ENCODE peak calls at places on chromosomes 6 and 20, in four cellular contexts. C, O, F and A are unnamed samples.

GRCh38 chr6:48597951-48598350 is 487.0 kb upstream of the PTCHD4 start:
- DNase-seq in C (no peak), O (no peak), F (no peak), A (no peak)

GRCh38 chr6:4399656-4400055 is 264.3 kb upstream of the ECI2 start:
- DNase-seq in C (no peak), O (no peak), F (no peak), A (no peak)

GRCh38 chr6:168034537-168034936 is 37.1 kb downstream of the KIF25 start:
- DNase-seq in C (no peak), O (no peak), F (no peak), A (no peak)

GRCh38 chr6:158372570-158372969 is 60.3 kb downstream of the TULP4 start:
- DNase-seq in C (no peak), O (no peak), F (no peak), A (no peak)

GRCh38 chr6:40899684-40900155 is 139.3 kb downstream of the UNC5CL start:
- DNase-seq in C (no peak), O (no peak), F (peak), A (no peak)

GRCh38 chr6:81589465-81590313 is 162.8 kb downstream of the TENT5A start:
- DNase-seq in C (no peak), O (no peak), F (no peak), A (no peak)

GRCh38 chr20:24470782-24471582 is 1.6 kb downstream of the SYNDIG1 start:
- DNase-seq in C (no peak), O (peak), F (no peak), A (peak)

GRCh38 chr6:139449611-139450000 is 75.2 kb upstream of the CITED2 start:
- DNase-seq in C (peak), O (no peak), F (no peak), A (peak)

GRCh38 chr20:50575869-50576720 is 65.9 kb downstream of the PTPN1 start:
- DNase-seq in C (peak), O (peak), F (no peak), A (peak)

GRCh38 chr6:149218471-149218870 is 99.0 kb upstream of the TAB2 start:
- DNase-seq in C (no peak), O (no peak), F (no peak), A (no peak)

GRCh38 chr6:5457983-5458683 is 196.8 kb downstream of the FARS2 start:
- DNase-seq in C (no peak), O (no peak), F (no peak), A (no peak)

GRCh38 chr20:4472906-4473305 is 248.8 kb upstream of the PRND start:
- DNase-seq in C (no peak), O (no peak), F (no peak), A (no peak)

GRCh38 chr6:124738496-124738895 is 223.7 kb upstream of the RNF217 start:
- DNase-seq in C (no peak), O (no peak), F (no peak), A (no peak)

GRCh38 chr6:71406871-71407860 is 118.6 kb downstream of the OGFRL1 start:
- DNase-seq in C (no peak), O (peak), F (no peak), A (peak)

GRCh38 chr20:49713779-49714712 is at the start of gene B4GALT5:
- DNase-seq in C (peak), O (peak), F (peak), A (peak)

GRCh38 chr6:123909989-123910388 is 106.3 kb downstream of the NKAIN2 start:
- DNase-seq in C (no peak), O (no peak), F (no peak), A (no peak)

GRCh38 chr20:14401479-14402138 is 64.2 kb upstream of the FLRT3 start:
- DNase-seq in C (no peak), O (no peak), F (no peak), A (no peak)

GRCh38 chr20:33915726-33916331 is 77.9 kb upstream of the RALY start:
- DNase-seq in C (no peak), O (peak), F (no peak), A (peak)

GRCh38 chr20:52191132-52191435 is 495 bp downstream of the ZFP64 start:
- DNase-seq in C (peak), O (no peak), F (no peak), A (no peak)

GRCh38 chr6:82917346-82918064 is 148.1 kb downstream of the UBE3D start:
- DNase-seq in C (peak), O (no peak), F (no peak), A (no peak)

GRCh38 chr20:33516882-33517281 is 27.0 kb downstream of the CBFA2T2 start:
- DNase-seq in C (peak), O (no peak), F (no peak), A (peak)

GRCh38 chr6:167877994-167878779 is 51.5 kb downstream of the AFDN start:
- DNase-seq in C (no peak), O (no peak), F (no peak), A (no peak)

GRCh38 chr20:25247100-25247665 is 702 bp upstream of the PYGB start:
- DNase-seq in C (peak), O (peak), F (no peak), A (peak)

GRCh38 chr6:28003661-28004060 is 46.6 kb downstream of the OR2B6 start:
- DNase-seq in C (no peak), O (no peak), F (no peak), A (peak)

GRCh38 chr6:28004350-28005123 is 47.5 kb downstream of the OR2B6 start:
- DNase-seq in C (no peak), O (no peak), F (no peak), A (no peak)

GRCh38 chr6:28005975-28006374 is 48.9 kb downstream of the OR2B6 start:
- DNase-seq in C (no peak), O (no peak), F (no peak), A (peak)

GRCh38 chr6:28003059-28003458 is 46.0 kb downstream of the OR2B6 start:
- DNase-seq in C (no peak), O (no peak), F (no peak), A (no peak)

DNA sequence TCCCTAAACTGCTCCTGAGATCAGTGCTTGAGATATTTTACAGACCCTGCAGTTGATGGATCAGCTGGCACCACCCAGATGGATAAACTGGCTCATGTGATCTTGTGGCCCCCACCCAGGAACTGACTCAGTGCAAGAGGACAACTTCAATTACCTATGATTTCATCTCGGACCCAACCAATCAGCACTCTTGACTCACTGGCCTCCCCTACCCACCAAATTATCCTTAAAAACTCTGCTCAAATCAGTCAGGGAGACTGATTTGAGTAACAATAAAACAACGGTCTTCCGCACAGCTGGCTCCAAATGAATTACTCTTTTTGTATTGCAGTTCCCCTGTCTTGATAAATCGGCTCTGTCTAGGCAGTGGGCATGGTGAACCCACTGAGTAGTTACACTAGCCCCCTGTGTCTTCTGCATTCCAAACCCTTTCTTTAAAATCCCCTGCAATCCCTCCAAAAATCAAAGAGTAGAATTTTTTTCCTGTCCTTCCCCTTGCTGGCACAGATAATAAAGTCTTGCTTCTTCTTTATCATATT is 48.2 kb downstream of the OR2B6 start:
- DNase-seq in C (no peak), O (no peak), F (no peak), A (no peak)
- H3K27ac ChIP-seq in C (no peak), O (peak), F (no peak), A (no peak)

GRCh38 chr20:58112017-58112781 is 116.3 kb downstream of the ANKRD60 start:
- DNase-seq in C (peak), O (peak), F (no peak), A (no peak)
- H3K56ac ChIP-seq in C (no peak), O (no peak), F (no peak), A (no peak)

GRCh38 chr20:47353224-47353696 is 3.2 kb downstream of the ZMYND8 start:
- DNase-seq in C (no peak), O (no peak), F (no peak), A (no peak)
- H3K27ac ChIP-seq in C (peak), O (peak), F (peak), A (peak)

DNA sequence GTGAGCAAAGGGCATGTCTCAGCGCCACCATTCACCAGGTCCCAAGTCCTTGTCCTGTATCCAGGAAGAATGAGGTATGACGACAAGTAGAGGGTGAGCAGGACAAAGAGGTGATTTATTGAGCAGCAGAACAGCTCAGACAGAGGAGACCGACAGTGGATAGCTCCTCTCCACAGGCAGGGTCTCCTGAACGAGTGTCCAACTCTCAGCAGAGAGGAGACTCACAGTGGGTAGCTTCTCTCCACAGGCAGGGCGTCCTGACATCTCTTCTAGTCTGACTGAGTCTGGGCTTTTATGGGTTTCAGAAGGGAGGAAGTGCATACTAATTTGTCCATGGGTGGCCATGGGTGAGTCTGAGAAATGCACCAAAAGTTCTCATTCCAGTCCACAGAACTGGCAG is 204.7 kb downstream of the ANKRD60 start:
- DNase-seq in C (no peak), O (no peak), F (no peak), A (no peak)
- H3K56ac ChIP-seq in C (no peak), O (no peak), F (no peak), A (no peak)

GRCh38 chr6:24980507-24981384 is 45.0 kb upstream of the RIPOR2 start:
- DNase-seq in C (no peak), O (peak), F (no peak), A (peak)
- H3K27ac ChIP-seq in C (no peak), O (peak), F (peak), A (peak)

DNA sequence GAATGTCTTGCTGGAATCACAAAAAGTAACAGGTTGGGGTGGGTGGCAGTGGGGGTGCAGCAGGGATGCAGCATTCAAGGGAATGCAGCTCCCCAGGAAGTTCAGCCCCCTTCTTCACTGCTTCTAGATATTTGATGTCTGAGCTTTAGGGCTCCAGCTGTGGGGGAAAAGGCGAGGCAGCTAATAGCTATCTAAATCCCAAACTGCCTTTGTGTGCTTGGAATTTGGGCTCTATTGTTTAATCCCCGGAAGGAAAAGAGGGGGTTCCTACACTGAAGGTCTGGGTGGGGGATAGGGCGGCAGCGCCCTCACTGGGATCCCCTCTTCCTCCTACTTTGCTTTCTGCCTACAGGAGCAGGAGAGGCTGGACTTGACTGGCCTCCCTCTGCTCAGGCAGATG is 116.5 kb downstream of the SOBP start:
- DNase-seq in C (no peak), O (no peak), F (no peak), A (no peak)
- H3K56ac ChIP-seq in C (no peak), O (no peak), F (no peak), A (no peak)

DNA sequence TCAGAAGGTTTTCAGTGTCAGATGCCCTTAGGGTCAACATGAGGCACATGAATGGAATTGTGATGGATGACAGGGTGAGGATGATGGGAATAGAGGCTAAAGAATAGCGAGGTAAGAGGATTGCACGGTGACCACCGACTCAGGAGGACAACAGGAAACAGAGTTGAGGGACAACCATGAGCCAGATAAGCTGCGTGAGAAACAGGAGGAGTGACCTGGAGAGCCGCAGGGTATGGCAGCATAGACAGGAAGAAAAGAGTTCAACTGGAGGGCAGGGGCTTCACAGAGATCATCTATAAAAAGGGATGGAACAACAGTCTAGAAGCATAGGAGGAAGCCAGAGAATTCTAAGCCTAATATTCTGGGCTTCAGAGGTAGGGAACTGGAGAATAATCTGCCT is 84.7 kb upstream of the ENPP5 start:
- DNase-seq in C (no peak), O (no peak), F (no peak), A (no peak)
- H3K27ac ChIP-seq in C (no peak), O (no peak), F (no peak), A (no peak)